ENCODE peak calls at places on chromosome 14, in eight cellular contexts. L, H, S, X, G, I, D and B are unnamed samples.

GRCh38 chr14:93536945-93537344 is 106.2 kb downstream of the UNC79 start:
- DNase-seq in G (no peak), H (no peak), I (no peak), S (no peak), L (peak; percentile 36), D (no peak), X (no peak), B (peak; percentile 16)

GRCh38 chr14:100688598-100689499 is 37.8 kb upstream of the DLK1 start:
- DNase-seq in D (no peak), H (no peak), L (peak; percentile 75), X (no peak), G (no peak), S (peak; percentile 90), I (no peak), B (no peak)

GRCh38 chr14:24312736-24313507 is 1.6 kb downstream of the LTB4R start:
- DNase-seq in X (peak; percentile 88), D (no peak), S (no peak), H (no peak), I (no peak), G (no peak), L (peak; percentile 55), B (no peak)

GRCh38 chr14:35821546-35822411 is 4.4 kb upstream of the BRMS1L start:
- DNase-seq in G (no peak), H (no peak), X (no peak), L (peak; percentile 44), D (peak; percentile 18), S (peak; percentile 74), I (no peak), B (peak; percentile 36)

GRCh38 chr14:77306406-77307098 is 14.1 kb downstream of the POMT2 start:
- DNase-seq in H (no peak), S (no peak), G (no peak), X (no peak), D (no peak), L (no peak), I (no peak), B (no peak)

GRCh38 chr14:54312166-54312801 is 84.5 kb upstream of the CDKN3 start:
- DNase-seq in X (no peak), G (peak; percentile 79), H (no peak), D (no peak), S (no peak), L (peak; percentile 98), I (no peak), B (no peak)

GRCh38 chr14:21385170-21385904 is 1.5 kb upstream of the SUPT16H start:
- DNase-seq in S (no peak), X (no peak), H (peak; percentile 60), I (peak; percentile 27), D (no peak), G (no peak), L (no peak), B (peak; percentile 5)

GRCh38 chr14:56590535-56590951 is 10.9 kb downstream of the TMEM260 start:
- DNase-seq in D (no peak), S (no peak), G (no peak), H (no peak), L (no peak), I (no peak), X (no peak), B (no peak)

GRCh38 chr14:101862711-101863110 is 101.2 kb downstream of the PPP2R5C start:
- DNase-seq in S (no peak), X (no peak), L (peak; percentile 43), H (no peak), D (no peak), I (no peak), G (peak; percentile 16), B (no peak)

GRCh38 chr14:24178399-24179178 is 6.7 kb downstream of the REC8 start:
- DNase-seq in S (no peak), L (no peak), G (no peak), X (no peak), H (no peak), I (no peak), D (no peak), B (no peak)

GRCh38 chr14:99574099-99574880 is 29.7 kb downstream of the CCDC85C start:
- DNase-seq in X (no peak), D (no peak), L (peak; percentile 79), I (no peak), S (no peak), H (no peak), G (peak; percentile 29), B (peak; percentile 74)

GRCh38 chr14:63438065-63438757 is 105.0 kb downstream of the PPP2R5E start:
- DNase-seq in S (no peak), I (no peak), H (no peak), G (peak; percentile 80), X (peak; percentile 90), L (peak; percentile 96), D (peak; percentile 84), B (peak; percentile 93)

GRCh38 chr14:89207925-89208328 is 209.1 kb downstream of the FOXN3 start:
- DNase-seq in I (no peak), G (no peak), D (no peak), S (no peak), X (no peak), L (no peak), H (no peak), B (no peak)

GRCh38 chr14:94342334-94342934 is 19.3 kb upstream of the SERPINA6 start:
- DNase-seq in I (no peak), L (peak; percentile 99), S (peak; percentile 96), D (peak; percentile 37), H (no peak), G (peak; percentile 95), X (peak; percentile 97), B (peak; percentile 16)

GRCh38 chr14:95784137-95784536 is 70.2 kb upstream of the TCL1A start:
- DNase-seq in G (no peak), L (peak; percentile 11), X (no peak), I (peak; percentile 42), S (peak; percentile 56), H (no peak), D (no peak), B (no peak)

GRCh38 chr14:97179573-97179972 is 382.4 kb downstream of the VRK1 start:
- DNase-seq in I (no peak), S (no peak), G (no peak), X (no peak), L (peak; percentile 4), H (no peak), D (no peak), B (no peak)

GRCh38 chr14:78316058-78316457 is 145.9 kb downstream of the NRXN3 start:
- DNase-seq in I (no peak), D (no peak), X (no peak), S (no peak), H (no peak), G (no peak), L (no peak), B (no peak)

GRCh38 chr14:65042731-65043372 is 56.2 kb downstream of the FNTB start:
- DNase-seq in I (peak; percentile 55), G (no peak), H (peak; percentile 19), X (peak; percentile 13), S (no peak), L (no peak), D (no peak), B (no peak)

GRCh38 chr14:90681889-90682429 is 134.3 kb downstream of the TTC7B start:
- DNase-seq in S (no peak), X (no peak), H (no peak), G (no peak), D (no peak), L (peak; percentile 19), I (no peak), B (peak; percentile 57)